ENCODE peak calls at places on chromosomes 6 and 20, in eight cellular contexts. V, D, X, B, E, H, S and Z are unnamed samples.

GRCh38 chr20:2955257-2955950 is 82.1 kb downstream of the PTPRA start:
- ATAC-seq in V (no peak), D (no peak), X (no peak), B (no peak), E (no peak), H (no peak), S (no peak), Z (no peak)

GRCh38 chr20:49186535-49187329 is 1.4 kb downstream of the STAU1 start:
- ATAC-seq in V (no peak), D (peak), X (peak), B (peak), E (peak), H (peak), S (no peak), Z (peak)

GRCh38 chr20:63117661-63118302 is 98.1 kb downstream of the YTHDF1 start:
- ATAC-seq in V (no peak), D (no peak), X (no peak), B (no peak), E (no peak), H (no peak), S (no peak), Z (no peak)

GRCh38 chr20:47241345-47241781 is 115.1 kb downstream of the ZMYND8 start:
- ATAC-seq in V (peak), D (no peak), X (no peak), B (no peak), E (peak), H (no peak), S (no peak), Z (peak)

GRCh38 chr20:3470208-3470626 is 601 bp upstream of the ATRN start:
- ATAC-seq in V (no peak), D (no peak), X (no peak), B (no peak), E (peak), H (no peak), S (no peak), Z (no peak)

GRCh38 chr20:57195023-57195758 is 71.2 kb downstream of the BMP7 start:
- ATAC-seq in V (no peak), D (no peak), X (no peak), B (no peak), E (no peak), H (no peak), S (no peak), Z (no peak)

GRCh38 chr20:45322952-45323383 is 14.9 kb upstream of the MATN4 start:
- ATAC-seq in V (no peak), D (peak), X (no peak), B (peak), E (peak), H (no peak), S (peak), Z (peak)

GRCh38 chr6:157717266-157717870 is 105.7 kb upstream of the SNX9 start:
- ATAC-seq in V (no peak), D (peak), X (no peak), B (no peak), E (no peak), H (no peak), S (no peak), Z (no peak)

GRCh38 chr6:30447237-30447636 is 42.1 kb upstream of the HLA-E start:
- ATAC-seq in V (no peak), D (peak), X (no peak), B (no peak), E (no peak), H (no peak), S (no peak), Z (no peak)

GRCh38 chr6:7324520-7324919 is 11.5 kb upstream of the SSR1 start:
- ATAC-seq in V (no peak), D (peak), X (peak), B (peak), E (peak), H (no peak), S (peak), Z (peak)

GRCh38 chr20:64256282-64256947 is 867 bp downstream of the PCMTD2 start:
- ATAC-seq in V (no peak), D (peak), X (no peak), B (no peak), E (no peak), H (no peak), S (no peak), Z (no peak)

GRCh38 chr6:218153-219018 is 73.9 kb upstream of the DUSP22 start:
- ATAC-seq in V (no peak), D (peak), X (no peak), B (peak), E (no peak), H (no peak), S (peak), Z (no peak)

GRCh38 chr6:160400426-160400825 is 52.2 kb downstream of the SLC22A3 start:
- ATAC-seq in V (peak), D (no peak), X (no peak), B (peak), E (no peak), H (no peak), S (no peak), Z (peak)